ENCODE peak calls at places on chromosomes 7 and 10, in eight cellular contexts. One of them, this sample, is unnamed.

GRCh38 chr7:151904270-151904669 is 27.4 kb upstream of the PRKAG2 start:
- DNase-seq in tibial nerve: no peak
- DNase-seq in endodermal cell: no peak
- DNase-seq in fibroblast of lung: no peak
- DNase-seq in PC-3: no peak
- DNase-seq in left ventricle myocardium inferior: no peak
- DNase-seq in H7: no peak
- DNase-seq in thoracic aorta: no peak
- DNase-seq in this sample: no peak

GRCh38 chr10:6247041-6247712 is 44.4 kb downstream of the PFKFB3 start:
- DNase-seq in tibial nerve: no peak
- DNase-seq in endodermal cell: peak; percentile 32
- DNase-seq in fibroblast of lung: no peak
- DNase-seq in PC-3: no peak
- DNase-seq in left ventricle myocardium inferior: no peak
- DNase-seq in H7: no peak
- DNase-seq in thoracic aorta: no peak
- DNase-seq in this sample: no peak

GRCh38 chr7:1404881-1405548 is 54.3 kb downstream of the MICALL2 start:
- DNase-seq in tibial nerve: no peak
- DNase-seq in endodermal cell: no peak
- DNase-seq in fibroblast of lung: no peak
- DNase-seq in PC-3: no peak
- DNase-seq in left ventricle myocardium inferior: no peak
- DNase-seq in H7: no peak
- DNase-seq in thoracic aorta: no peak
- DNase-seq in this sample: no peak

GRCh38 chr7:25894002-25894901 is 257.7 kb upstream of the NFE2L3 start:
- DNase-seq in tibial nerve: no peak
- DNase-seq in endodermal cell: peak; percentile 84
- DNase-seq in fibroblast of lung: no peak
- DNase-seq in PC-3: peak; percentile 39
- DNase-seq in left ventricle myocardium inferior: no peak
- DNase-seq in H7: peak; percentile 47
- DNase-seq in thoracic aorta: no peak
- DNase-seq in this sample: peak; percentile 33

GRCh38 chr7:156725074-156725473 is 84.5 kb downstream of the RNF32 start:
- DNase-seq in tibial nerve: no peak
- DNase-seq in endodermal cell: no peak
- DNase-seq in fibroblast of lung: peak; percentile 91
- DNase-seq in PC-3: peak; percentile 89
- DNase-seq in left ventricle myocardium inferior: no peak
- DNase-seq in H7: no peak
- DNase-seq in thoracic aorta: no peak
- DNase-seq in this sample: no peak

GRCh38 chr7:425794-426188 is 93.9 kb downstream of the PDGFA start:
- DNase-seq in tibial nerve: no peak
- DNase-seq in endodermal cell: no peak
- DNase-seq in fibroblast of lung: no peak
- DNase-seq in PC-3: no peak
- DNase-seq in left ventricle myocardium inferior: peak; percentile 30
- DNase-seq in H7: peak; percentile 86
- DNase-seq in thoracic aorta: no peak
- DNase-seq in this sample: no peak

GRCh38 chr10:69640196-69640980 is 10.3 kb downstream of the FAM241B start:
- DNase-seq in tibial nerve: no peak
- DNase-seq in endodermal cell: peak; percentile 21
- DNase-seq in fibroblast of lung: no peak
- DNase-seq in PC-3: no peak
- DNase-seq in left ventricle myocardium inferior: no peak
- DNase-seq in H7: no peak
- DNase-seq in thoracic aorta: no peak
- DNase-seq in this sample: no peak

GRCh38 chr10:3747248-3747960 is 37.6 kb downstream of the KLF6 start:
- DNase-seq in tibial nerve: no peak
- DNase-seq in endodermal cell: no peak
- DNase-seq in fibroblast of lung: no peak
- DNase-seq in PC-3: no peak
- DNase-seq in left ventricle myocardium inferior: no peak
- DNase-seq in H7: no peak
- DNase-seq in thoracic aorta: no peak
- DNase-seq in this sample: no peak

GRCh38 chr7:120089968-120090367 is 183.0 kb upstream of the KCND2 start:
- DNase-seq in tibial nerve: no peak
- DNase-seq in endodermal cell: peak; percentile 47
- DNase-seq in fibroblast of lung: peak; percentile 48
- DNase-seq in PC-3: peak; percentile 65
- DNase-seq in left ventricle myocardium inferior: no peak
- DNase-seq in H7: no peak
- DNase-seq in thoracic aorta: no peak
- DNase-seq in this sample: no peak

GRCh38 chr7:24831240-24831639 is 74.0 kb upstream of the GSDME start:
- DNase-seq in tibial nerve: no peak
- DNase-seq in endodermal cell: no peak
- DNase-seq in fibroblast of lung: peak; percentile 67
- DNase-seq in PC-3: peak; percentile 22
- DNase-seq in left ventricle myocardium inferior: no peak
- DNase-seq in H7: no peak
- DNase-seq in thoracic aorta: no peak
- DNase-seq in this sample: no peak

GRCh38 chr10:100293067-100293466 is 6.6 kb upstream of the BLOC1S2 start:
- DNase-seq in tibial nerve: no peak
- DNase-seq in endodermal cell: no peak
- DNase-seq in fibroblast of lung: no peak
- DNase-seq in PC-3: no peak
- DNase-seq in left ventricle myocardium inferior: no peak
- DNase-seq in H7: no peak
- DNase-seq in thoracic aorta: no peak
- DNase-seq in this sample: no peak

GRCh38 chr10:43264324-43264986 is 2.4 kb downstream of the RASGEF1A start:
- DNase-seq in tibial nerve: no peak
- DNase-seq in endodermal cell: peak; percentile 43
- DNase-seq in fibroblast of lung: no peak
- DNase-seq in PC-3: no peak
- DNase-seq in left ventricle myocardium inferior: no peak
- DNase-seq in H7: peak; percentile 61
- DNase-seq in thoracic aorta: no peak
- DNase-seq in this sample: peak; percentile 15

GRCh38 chr7:128838109-128838779 is 8.0 kb downstream of the FLNC start:
- DNase-seq in tibial nerve: no peak
- DNase-seq in endodermal cell: no peak
- DNase-seq in fibroblast of lung: no peak
- DNase-seq in PC-3: no peak
- DNase-seq in left ventricle myocardium inferior: peak; percentile 15
- DNase-seq in H7: peak; percentile 42
- DNase-seq in thoracic aorta: no peak
- DNase-seq in this sample: no peak
- H3K36me3 ChIP-seq in tibial nerve: peaks cover 28% of the 10 kb centered on the region
- H3K36me3 ChIP-seq in endodermal cell: peaks cover 22% of the 10 kb centered on the region
- H3K36me3 ChIP-seq in fibroblast of lung: peaks cover 71% of the 10 kb centered on the region
- H3K36me3 ChIP-seq in PC-3: peaks cover 26% of the 10 kb centered on the region
- H3K36me3 ChIP-seq in left ventricle myocardium inferior: peaks cover 85% of the 10 kb centered on the region
- H3K36me3 ChIP-seq in H7: no peaks in the 10 kb centered on the region
- H3K36me3 ChIP-seq in thoracic aorta: peaks cover 53% of the 10 kb centered on the region
- H3K36me3 ChIP-seq in this sample: no peaks in the 10 kb centered on the region

DNA sequence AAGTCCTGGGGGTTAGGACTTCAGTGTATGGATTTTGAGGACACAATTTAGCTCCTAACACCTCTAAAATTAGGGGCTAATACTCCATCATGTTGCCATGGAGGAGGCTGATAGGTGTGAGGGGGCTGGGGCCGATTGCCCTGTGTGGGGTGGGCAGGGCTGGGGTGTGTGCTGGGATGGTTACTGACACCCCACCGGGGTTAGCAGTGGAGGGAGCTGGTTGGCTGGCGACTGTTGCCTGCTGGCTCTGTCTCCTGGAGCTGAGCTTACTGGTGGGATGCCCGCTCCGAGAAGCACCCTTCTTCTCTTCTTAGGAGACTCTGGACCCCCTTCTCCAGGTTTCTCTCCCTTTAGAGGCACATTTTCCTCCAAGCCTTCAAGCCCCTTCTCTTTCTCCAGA is 22.2 kb upstream of the SH2D4B start:
- DNase-seq in tibial nerve: no peak
- DNase-seq in endodermal cell: no peak
- DNase-seq in fibroblast of lung: no peak
- DNase-seq in PC-3: no peak
- DNase-seq in left ventricle myocardium inferior: no peak
- DNase-seq in H7: no peak
- DNase-seq in thoracic aorta: no peak
- DNase-seq in this sample: no peak
- H3K36me3 ChIP-seq in tibial nerve: peaks cover 100% of the 10 kb centered on the region
- H3K36me3 ChIP-seq in endodermal cell: peaks cover 94% of the 10 kb centered on the region
- H3K36me3 ChIP-seq in fibroblast of lung: peaks cover 15% of the 10 kb centered on the region
- H3K36me3 ChIP-seq in PC-3: no peaks in the 10 kb centered on the region
- H3K36me3 ChIP-seq in left ventricle myocardium inferior: peaks cover 92% of the 10 kb centered on the region
- H3K36me3 ChIP-seq in H7: peaks cover 15% of the 10 kb centered on the region
- H3K36me3 ChIP-seq in thoracic aorta: peaks cover 50% of the 10 kb centered on the region
- H3K36me3 ChIP-seq in this sample: peaks cover 10% of the 10 kb centered on the region

GRCh38 chr7:75064801-75065200 is 8.8 kb downstream of the RCC1L start:
- DNase-seq in tibial nerve: no peak
- DNase-seq in endodermal cell: no peak
- DNase-seq in fibroblast of lung: no peak
- DNase-seq in PC-3: no peak
- DNase-seq in left ventricle myocardium inferior: peak; percentile 4
- DNase-seq in H7: no peak
- DNase-seq in thoracic aorta: no peak
- DNase-seq in this sample: no peak
- H3K36me3 ChIP-seq in tibial nerve: peaks cover 100% of the 10 kb centered on the region
- H3K36me3 ChIP-seq in endodermal cell: peaks cover 74% of the 10 kb centered on the region
- H3K36me3 ChIP-seq in fibroblast of lung: peaks cover 15% of the 10 kb centered on the region
- H3K36me3 ChIP-seq in PC-3: peaks cover 18% of the 10 kb centered on the region
- H3K36me3 ChIP-seq in left ventricle myocardium inferior: peaks cover 99% of the 10 kb centered on the region
- H3K36me3 ChIP-seq in H7: peaks cover 33% of the 10 kb centered on the region
- H3K36me3 ChIP-seq in thoracic aorta: peaks cover 85% of the 10 kb centered on the region
- H3K36me3 ChIP-seq in this sample: no peaks in the 10 kb centered on the region

GRCh38 chr10:48809261-48809660 is 124.6 kb downstream of the WDFY4 start:
- DNase-seq in tibial nerve: no peak
- DNase-seq in endodermal cell: no peak
- DNase-seq in fibroblast of lung: no peak
- DNase-seq in PC-3: no peak
- DNase-seq in left ventricle myocardium inferior: no peak
- DNase-seq in H7: no peak
- DNase-seq in thoracic aorta: no peak
- DNase-seq in this sample: no peak
- H3K36me3 ChIP-seq in tibial nerve: no peaks in the 10 kb centered on the region
- H3K36me3 ChIP-seq in endodermal cell: no peaks in the 10 kb centered on the region
- H3K36me3 ChIP-seq in fibroblast of lung: no peaks in the 10 kb centered on the region
- H3K36me3 ChIP-seq in PC-3: no peaks in the 10 kb centered on the region
- H3K36me3 ChIP-seq in left ventricle myocardium inferior: no peaks in the 10 kb centered on the region
- H3K36me3 ChIP-seq in H7: no peaks in the 10 kb centered on the region
- H3K36me3 ChIP-seq in thoracic aorta: no peaks in the 10 kb centered on the region
- H3K36me3 ChIP-seq in this sample: no peaks in the 10 kb centered on the region

GRCh38 chr7:116772926-116773749 is 89.2 kb upstream of the CAPZA2 start:
- DNase-seq in tibial nerve: no peak
- DNase-seq in endodermal cell: no peak
- DNase-seq in fibroblast of lung: no peak
- DNase-seq in PC-3: no peak
- DNase-seq in left ventricle myocardium inferior: no peak
- DNase-seq in H7: no peak
- DNase-seq in thoracic aorta: no peak
- DNase-seq in this sample: no peak
- H3K36me3 ChIP-seq in tibial nerve: peaks cover 20% of the 10 kb centered on the region
- H3K36me3 ChIP-seq in endodermal cell: no peaks in the 10 kb centered on the region
- H3K36me3 ChIP-seq in fibroblast of lung: no peaks in the 10 kb centered on the region
- H3K36me3 ChIP-seq in PC-3: peaks cover 55% of the 10 kb centered on the region
- H3K36me3 ChIP-seq in left ventricle myocardium inferior: peaks cover 3% of the 10 kb centered on the region
- H3K36me3 ChIP-seq in H7: no peaks in the 10 kb centered on the region
- H3K36me3 ChIP-seq in thoracic aorta: no peaks in the 10 kb centered on the region
- H3K36me3 ChIP-seq in this sample: no peaks in the 10 kb centered on the region

GRCh38 chr10:93680414-93681047 is 21.9 kb downstream of the FRA10AC1 start:
- DNase-seq in tibial nerve: no peak
- DNase-seq in endodermal cell: no peak
- DNase-seq in fibroblast of lung: peak; percentile 59
- DNase-seq in PC-3: peak; percentile 78
- DNase-seq in left ventricle myocardium inferior: no peak
- DNase-seq in H7: no peak
- DNase-seq in thoracic aorta: no peak
- DNase-seq in this sample: no peak
- H3K36me3 ChIP-seq in tibial nerve: peaks cover 54% of the 10 kb centered on the region
- H3K36me3 ChIP-seq in endodermal cell: peaks cover 48% of the 10 kb centered on the region
- H3K36me3 ChIP-seq in fibroblast of lung: no peaks in the 10 kb centered on the region
- H3K36me3 ChIP-seq in PC-3: peaks cover 3% of the 10 kb centered on the region
- H3K36me3 ChIP-seq in left ventricle myocardium inferior: peaks cover 79% of the 10 kb centered on the region
- H3K36me3 ChIP-seq in H7: peaks cover 2% of the 10 kb centered on the region
- H3K36me3 ChIP-seq in thoracic aorta: peaks cover 12% of the 10 kb centered on the region
- H3K36me3 ChIP-seq in this sample: peaks cover 3% of the 10 kb centered on the region